ENCODE peak calls at places on chromosomes 1 and 21, in six cellular contexts. One of them, this sample, is unnamed.

GRCh38 chr21:30146558-30147282 is 19.9 kb downstream of the CLDN17 start:
- DNase-seq in activated gamma-delta T cell treated with Interleukin-2 at 50 U/mL for 16 hours: no peak
- DNase-seq in naive thymus-derived CD4-positive, alpha-beta T cell: no peak
- DNase-seq in activated T-cell treated with anti-CD3 and anti-CD28 coated beads, Interleukin-2, amount 50 U/mL, for 72 hours: no peak
- DNase-seq in effector CD4-positive, alpha-beta T cell: no peak
- DNase-seq in choroid plexus epithelial cell: no peak
- DNase-seq in this sample: no peak

GRCh38 chr1:31299365-31299764 is 2.5 kb downstream of the ZCCHC17 start:
- DNase-seq in activated gamma-delta T cell treated with Interleukin-2 at 50 U/mL for 16 hours: no peak
- DNase-seq in naive thymus-derived CD4-positive, alpha-beta T cell: no peak
- DNase-seq in activated T-cell treated with anti-CD3 and anti-CD28 coated beads, Interleukin-2, amount 50 U/mL, for 72 hours: no peak
- DNase-seq in effector CD4-positive, alpha-beta T cell: no peak
- DNase-seq in choroid plexus epithelial cell: peak; percentile 13
- DNase-seq in this sample: no peak

GRCh38 chr1:152398812-152399698 is 15.0 kb downstream of the CRNN start:
- DNase-seq in activated gamma-delta T cell treated with Interleukin-2 at 50 U/mL for 16 hours: no peak
- DNase-seq in naive thymus-derived CD4-positive, alpha-beta T cell: peak; percentile 5
- DNase-seq in activated T-cell treated with anti-CD3 and anti-CD28 coated beads, Interleukin-2, amount 50 U/mL, for 72 hours: peak; percentile 16
- DNase-seq in effector CD4-positive, alpha-beta T cell: no peak
- DNase-seq in choroid plexus epithelial cell: peak; percentile 20
- DNase-seq in this sample: no peak

GRCh38 chr21:17585875-17586450 is 26.7 kb downstream of the BTG3 start:
- DNase-seq in activated gamma-delta T cell treated with Interleukin-2 at 50 U/mL for 16 hours: peak; percentile 5
- DNase-seq in naive thymus-derived CD4-positive, alpha-beta T cell: peak; percentile 38
- DNase-seq in activated T-cell treated with anti-CD3 and anti-CD28 coated beads, Interleukin-2, amount 50 U/mL, for 72 hours: no peak
- DNase-seq in effector CD4-positive, alpha-beta T cell: peak; percentile 5
- DNase-seq in choroid plexus epithelial cell: peak; percentile 78
- DNase-seq in this sample: no peak

GRCh38 chr21:42218836-42219605 is at the start of gene ABCG1:
- DNase-seq in activated gamma-delta T cell treated with Interleukin-2 at 50 U/mL for 16 hours: peak; percentile 27
- DNase-seq in naive thymus-derived CD4-positive, alpha-beta T cell: peak; percentile 63
- DNase-seq in activated T-cell treated with anti-CD3 and anti-CD28 coated beads, Interleukin-2, amount 50 U/mL, for 72 hours: peak; percentile 60
- DNase-seq in effector CD4-positive, alpha-beta T cell: peak; percentile 45
- DNase-seq in choroid plexus epithelial cell: peak; percentile 28
- DNase-seq in this sample: peak; percentile 46

GRCh38 chr1:34419662-34420061 is 243.0 kb downstream of the C1orf94 start:
- DNase-seq in activated gamma-delta T cell treated with Interleukin-2 at 50 U/mL for 16 hours: no peak
- DNase-seq in naive thymus-derived CD4-positive, alpha-beta T cell: no peak
- DNase-seq in activated T-cell treated with anti-CD3 and anti-CD28 coated beads, Interleukin-2, amount 50 U/mL, for 72 hours: no peak
- DNase-seq in effector CD4-positive, alpha-beta T cell: no peak
- DNase-seq in choroid plexus epithelial cell: no peak
- DNase-seq in this sample: no peak

GRCh38 chr1:23936481-23937176 is 23.0 kb upstream of the PNRC2 start:
- DNase-seq in activated gamma-delta T cell treated with Interleukin-2 at 50 U/mL for 16 hours: no peak
- DNase-seq in naive thymus-derived CD4-positive, alpha-beta T cell: no peak
- DNase-seq in activated T-cell treated with anti-CD3 and anti-CD28 coated beads, Interleukin-2, amount 50 U/mL, for 72 hours: no peak
- DNase-seq in effector CD4-positive, alpha-beta T cell: no peak
- DNase-seq in choroid plexus epithelial cell: no peak
- DNase-seq in this sample: no peak

GRCh38 chr1:228321478-228321877 is 85.2 kb downstream of the TRIM11 start:
- DNase-seq in activated gamma-delta T cell treated with Interleukin-2 at 50 U/mL for 16 hours: no peak
- DNase-seq in naive thymus-derived CD4-positive, alpha-beta T cell: no peak
- DNase-seq in activated T-cell treated with anti-CD3 and anti-CD28 coated beads, Interleukin-2, amount 50 U/mL, for 72 hours: no peak
- DNase-seq in effector CD4-positive, alpha-beta T cell: no peak
- DNase-seq in choroid plexus epithelial cell: no peak
- DNase-seq in this sample: no peak

GRCh38 chr1:8059161-8059622 is 33.1 kb upstream of the ERRFI1 start:
- DNase-seq in activated gamma-delta T cell treated with Interleukin-2 at 50 U/mL for 16 hours: no peak
- DNase-seq in naive thymus-derived CD4-positive, alpha-beta T cell: no peak
- DNase-seq in activated T-cell treated with anti-CD3 and anti-CD28 coated beads, Interleukin-2, amount 50 U/mL, for 72 hours: no peak
- DNase-seq in effector CD4-positive, alpha-beta T cell: no peak
- DNase-seq in choroid plexus epithelial cell: peak; percentile 97
- DNase-seq in this sample: no peak

GRCh38 chr1:39687243-39687642 is 4.0 kb downstream of the HPCAL4 start:
- DNase-seq in activated gamma-delta T cell treated with Interleukin-2 at 50 U/mL for 16 hours: no peak
- DNase-seq in naive thymus-derived CD4-positive, alpha-beta T cell: no peak
- DNase-seq in activated T-cell treated with anti-CD3 and anti-CD28 coated beads, Interleukin-2, amount 50 U/mL, for 72 hours: no peak
- DNase-seq in effector CD4-positive, alpha-beta T cell: no peak
- DNase-seq in choroid plexus epithelial cell: no peak
- DNase-seq in this sample: no peak

GRCh38 chr1:183987593-183988318 is 49.8 kb downstream of the COLGALT2 start:
- DNase-seq in activated gamma-delta T cell treated with Interleukin-2 at 50 U/mL for 16 hours: no peak
- DNase-seq in naive thymus-derived CD4-positive, alpha-beta T cell: no peak
- DNase-seq in activated T-cell treated with anti-CD3 and anti-CD28 coated beads, Interleukin-2, amount 50 U/mL, for 72 hours: no peak
- DNase-seq in effector CD4-positive, alpha-beta T cell: no peak
- DNase-seq in choroid plexus epithelial cell: peak; percentile 20
- DNase-seq in this sample: no peak

GRCh38 chr1:65467536-65467935 is 47.1 kb downstream of the LEPR start:
- DNase-seq in activated gamma-delta T cell treated with Interleukin-2 at 50 U/mL for 16 hours: no peak
- DNase-seq in naive thymus-derived CD4-positive, alpha-beta T cell: no peak
- DNase-seq in activated T-cell treated with anti-CD3 and anti-CD28 coated beads, Interleukin-2, amount 50 U/mL, for 72 hours: no peak
- DNase-seq in effector CD4-positive, alpha-beta T cell: no peak
- DNase-seq in choroid plexus epithelial cell: peak; percentile 63
- DNase-seq in this sample: no peak